ENCODE peak calls at places on chromosomes 4 and X, in nine cellular contexts. One of them, this sample, is unnamed.
A peak's percentile ranks its signal among the peaks of the same experiment; 100 is the strongest.

GRCh38 chr4:154707877-154708276 is 35.9 kb upstream of the LRAT start:
- DNase-seq in HL-60: no peak
- DNase-seq in activated CD8-positive, alpha-beta T cell treated with anti-CD3 and anti-CD28 coated beads, Interleukin-2, amount 10 ng/mL, durations not matched to agents 7 days and 5 days: no peak
- DNase-seq in pons: peak; percentile 90
- DNase-seq in A172: peak; percentile 3
- DNase-seq in bronchial epithelial cell: peak; percentile 82
- DNase-seq in sciatic nerve: no peak
- DNase-seq in stimulated activated CD4-positive, alpha-beta T cell treated with anti-CD3 and anti-CD28 coated beads, Interleukin-2, amount 100 ng/mL, for 48 hours: no peak
- DNase-seq in midbrain: no peak
- DNase-seq in this sample: no peak

GRCh38 chrX:119249836-119250340 is 13.8 kb downstream of the PGRMC1 start:
- DNase-seq in midbrain: no peak
- DNase-seq in HL-60: no peak
- DNase-seq in A172: no peak
- DNase-seq in activated CD8-positive, alpha-beta T cell treated with anti-CD3 and anti-CD28 coated beads, Interleukin-2, amount 10 ng/mL, durations not matched to agents 7 days and 5 days: no peak
- DNase-seq in bronchial epithelial cell: no peak
- DNase-seq in pons: no peak
- DNase-seq in stimulated activated CD4-positive, alpha-beta T cell treated with anti-CD3 and anti-CD28 coated beads, Interleukin-2, amount 100 ng/mL, for 48 hours: no peak
- DNase-seq in sciatic nerve: no peak
- DNase-seq in this sample: no peak

GRCh38 chr4:40576651-40577480 is 52.8 kb downstream of the RBM47 start:
- DNase-seq in midbrain: peak; percentile 60
- DNase-seq in activated CD8-positive, alpha-beta T cell treated with anti-CD3 and anti-CD28 coated beads, Interleukin-2, amount 10 ng/mL, durations not matched to agents 7 days and 5 days: no peak
- DNase-seq in HL-60: peak; percentile 99
- DNase-seq in stimulated activated CD4-positive, alpha-beta T cell treated with anti-CD3 and anti-CD28 coated beads, Interleukin-2, amount 100 ng/mL, for 48 hours: no peak
- DNase-seq in bronchial epithelial cell: peak; percentile 99
- DNase-seq in A172: peak; percentile 90
- DNase-seq in sciatic nerve: peak; percentile 72
- DNase-seq in pons: peak; percentile 90
- DNase-seq in this sample: peak; percentile 91

GRCh38 chr4:140641789-140642439 is 73.2 kb upstream of the UCP1 start:
- DNase-seq in activated CD8-positive, alpha-beta T cell treated with anti-CD3 and anti-CD28 coated beads, Interleukin-2, amount 10 ng/mL, durations not matched to agents 7 days and 5 days: no peak
- DNase-seq in stimulated activated CD4-positive, alpha-beta T cell treated with anti-CD3 and anti-CD28 coated beads, Interleukin-2, amount 100 ng/mL, for 48 hours: no peak
- DNase-seq in midbrain: no peak
- DNase-seq in HL-60: no peak
- DNase-seq in pons: no peak
- DNase-seq in sciatic nerve: no peak
- DNase-seq in bronchial epithelial cell: no peak
- DNase-seq in A172: no peak
- DNase-seq in this sample: no peak

GRCh38 chr4:159484861-159485260 is 382.0 kb downstream of the RAPGEF2 start:
- DNase-seq in activated CD8-positive, alpha-beta T cell treated with anti-CD3 and anti-CD28 coated beads, Interleukin-2, amount 10 ng/mL, durations not matched to agents 7 days and 5 days: no peak
- DNase-seq in midbrain: no peak
- DNase-seq in HL-60: no peak
- DNase-seq in A172: no peak
- DNase-seq in bronchial epithelial cell: peak; percentile 63
- DNase-seq in stimulated activated CD4-positive, alpha-beta T cell treated with anti-CD3 and anti-CD28 coated beads, Interleukin-2, amount 100 ng/mL, for 48 hours: no peak
- DNase-seq in sciatic nerve: no peak
- DNase-seq in pons: no peak
- DNase-seq in this sample: no peak

GRCh38 chrX:4185086-4185485 is 471.6 kb upstream of the PRKX start:
- DNase-seq in pons: no peak
- DNase-seq in A172: no peak
- DNase-seq in stimulated activated CD4-positive, alpha-beta T cell treated with anti-CD3 and anti-CD28 coated beads, Interleukin-2, amount 100 ng/mL, for 48 hours: no peak
- DNase-seq in activated CD8-positive, alpha-beta T cell treated with anti-CD3 and anti-CD28 coated beads, Interleukin-2, amount 10 ng/mL, durations not matched to agents 7 days and 5 days: no peak
- DNase-seq in HL-60: no peak
- DNase-seq in midbrain: no peak
- DNase-seq in bronchial epithelial cell: no peak
- DNase-seq in sciatic nerve: no peak
- DNase-seq in this sample: no peak

GRCh38 chr4:187558391-187558790 is 437.2 kb upstream of the ZFP42 start:
- DNase-seq in A172: no peak
- DNase-seq in stimulated activated CD4-positive, alpha-beta T cell treated with anti-CD3 and anti-CD28 coated beads, Interleukin-2, amount 100 ng/mL, for 48 hours: no peak
- DNase-seq in HL-60: no peak
- DNase-seq in pons: no peak
- DNase-seq in midbrain: no peak
- DNase-seq in sciatic nerve: no peak
- DNase-seq in bronchial epithelial cell: peak; percentile 74
- DNase-seq in activated CD8-positive, alpha-beta T cell treated with anti-CD3 and anti-CD28 coated beads, Interleukin-2, amount 10 ng/mL, durations not matched to agents 7 days and 5 days: no peak
- DNase-seq in this sample: peak; percentile 48

GRCh38 chr4:2831611-2832308 is 11.9 kb upstream of the ADD1 start:
- DNase-seq in bronchial epithelial cell: no peak
- DNase-seq in stimulated activated CD4-positive, alpha-beta T cell treated with anti-CD3 and anti-CD28 coated beads, Interleukin-2, amount 100 ng/mL, for 48 hours: no peak
- DNase-seq in pons: no peak
- DNase-seq in A172: no peak
- DNase-seq in activated CD8-positive, alpha-beta T cell treated with anti-CD3 and anti-CD28 coated beads, Interleukin-2, amount 10 ng/mL, durations not matched to agents 7 days and 5 days: no peak
- DNase-seq in sciatic nerve: peak; percentile 57
- DNase-seq in midbrain: no peak
- DNase-seq in HL-60: no peak
- DNase-seq in this sample: no peak

GRCh38 chr4:119284876-119285611 is 36.9 kb downstream of the FABP2 start:
- DNase-seq in bronchial epithelial cell: peak; percentile 46
- DNase-seq in sciatic nerve: no peak
- DNase-seq in A172: peak; percentile 3
- DNase-seq in midbrain: no peak
- DNase-seq in activated CD8-positive, alpha-beta T cell treated with anti-CD3 and anti-CD28 coated beads, Interleukin-2, amount 10 ng/mL, durations not matched to agents 7 days and 5 days: no peak
- DNase-seq in pons: peak; percentile 24
- DNase-seq in HL-60: no peak
- DNase-seq in stimulated activated CD4-positive, alpha-beta T cell treated with anti-CD3 and anti-CD28 coated beads, Interleukin-2, amount 100 ng/mL, for 48 hours: no peak
- DNase-seq in this sample: peak; percentile 34

GRCh38 chr4:55069248-55069647 is 56.1 kb downstream of the KDR start:
- DNase-seq in bronchial epithelial cell: no peak
- DNase-seq in A172: peak; percentile 12
- DNase-seq in pons: no peak
- DNase-seq in stimulated activated CD4-positive, alpha-beta T cell treated with anti-CD3 and anti-CD28 coated beads, Interleukin-2, amount 100 ng/mL, for 48 hours: no peak
- DNase-seq in HL-60: no peak
- DNase-seq in midbrain: no peak
- DNase-seq in activated CD8-positive, alpha-beta T cell treated with anti-CD3 and anti-CD28 coated beads, Interleukin-2, amount 10 ng/mL, durations not matched to agents 7 days and 5 days: no peak
- DNase-seq in sciatic nerve: no peak
- DNase-seq in this sample: no peak

GRCh38 chrX:112840382-112841113 is at the start of gene AMOT:
- DNase-seq in pons: peak; percentile 81
- DNase-seq in A172: peak; percentile 26
- DNase-seq in sciatic nerve: peak; percentile 88
- DNase-seq in activated CD8-positive, alpha-beta T cell treated with anti-CD3 and anti-CD28 coated beads, Interleukin-2, amount 10 ng/mL, durations not matched to agents 7 days and 5 days: peak; percentile 56
- DNase-seq in midbrain: peak; percentile 75
- DNase-seq in stimulated activated CD4-positive, alpha-beta T cell treated with anti-CD3 and anti-CD28 coated beads, Interleukin-2, amount 100 ng/mL, for 48 hours: peak; percentile 21
- DNase-seq in bronchial epithelial cell: peak; percentile 23
- DNase-seq in HL-60: peak; percentile 14
- DNase-seq in this sample: peak; percentile 60

GRCh38 chr4:6500481-6501135 is 28.2 kb upstream of the PPP2R2C start:
- DNase-seq in sciatic nerve: no peak
- DNase-seq in HL-60: no peak
- DNase-seq in stimulated activated CD4-positive, alpha-beta T cell treated with anti-CD3 and anti-CD28 coated beads, Interleukin-2, amount 100 ng/mL, for 48 hours: no peak
- DNase-seq in pons: no peak
- DNase-seq in bronchial epithelial cell: no peak
- DNase-seq in activated CD8-positive, alpha-beta T cell treated with anti-CD3 and anti-CD28 coated beads, Interleukin-2, amount 10 ng/mL, durations not matched to agents 7 days and 5 days: no peak
- DNase-seq in A172: no peak
- DNase-seq in midbrain: no peak
- DNase-seq in this sample: no peak

GRCh38 chr4:68216501-68216900 is 29.0 kb downstream of the TMPRSS11B start:
- DNase-seq in bronchial epithelial cell: no peak
- DNase-seq in A172: no peak
- DNase-seq in HL-60: no peak
- DNase-seq in activated CD8-positive, alpha-beta T cell treated with anti-CD3 and anti-CD28 coated beads, Interleukin-2, amount 10 ng/mL, durations not matched to agents 7 days and 5 days: no peak
- DNase-seq in stimulated activated CD4-positive, alpha-beta T cell treated with anti-CD3 and anti-CD28 coated beads, Interleukin-2, amount 100 ng/mL, for 48 hours: no peak
- DNase-seq in sciatic nerve: no peak
- DNase-seq in midbrain: no peak
- DNase-seq in pons: no peak
- DNase-seq in this sample: no peak

GRCh38 chr4:7434766-7435150 is at the start of gene PSAPL1:
- DNase-seq in activated CD8-positive, alpha-beta T cell treated with anti-CD3 and anti-CD28 coated beads, Interleukin-2, amount 10 ng/mL, durations not matched to agents 7 days and 5 days: no peak
- DNase-seq in midbrain: no peak
- DNase-seq in pons: no peak
- DNase-seq in HL-60: no peak
- DNase-seq in A172: peak; percentile 60
- DNase-seq in stimulated activated CD4-positive, alpha-beta T cell treated with anti-CD3 and anti-CD28 coated beads, Interleukin-2, amount 100 ng/mL, for 48 hours: no peak
- DNase-seq in bronchial epithelial cell: peak; percentile 45
- DNase-seq in sciatic nerve: no peak
- DNase-seq in this sample: peak; percentile 3

GRCh38 chr4:95232358-95233156 is 316.2 kb downstream of the UNC5C start:
- DNase-seq in A172: peak; percentile 13
- DNase-seq in activated CD8-positive, alpha-beta T cell treated with anti-CD3 and anti-CD28 coated beads, Interleukin-2, amount 10 ng/mL, durations not matched to agents 7 days and 5 days: no peak
- DNase-seq in HL-60: no peak
- DNase-seq in stimulated activated CD4-positive, alpha-beta T cell treated with anti-CD3 and anti-CD28 coated beads, Interleukin-2, amount 100 ng/mL, for 48 hours: no peak
- DNase-seq in sciatic nerve: no peak
- DNase-seq in bronchial epithelial cell: no peak
- DNase-seq in pons: peak; percentile 98
- DNase-seq in midbrain: peak; percentile 82
- DNase-seq in this sample: no peak

GRCh38 chr4:82447886-82448285 is 17.5 kb downstream of the ENOPH1 start:
- DNase-seq in midbrain: no peak
- DNase-seq in activated CD8-positive, alpha-beta T cell treated with anti-CD3 and anti-CD28 coated beads, Interleukin-2, amount 10 ng/mL, durations not matched to agents 7 days and 5 days: no peak
- DNase-seq in HL-60: no peak
- DNase-seq in pons: no peak
- DNase-seq in A172: no peak
- DNase-seq in bronchial epithelial cell: no peak
- DNase-seq in stimulated activated CD4-positive, alpha-beta T cell treated with anti-CD3 and anti-CD28 coated beads, Interleukin-2, amount 100 ng/mL, for 48 hours: no peak
- DNase-seq in sciatic nerve: no peak
- DNase-seq in this sample: no peak

GRCh38 chrX:139106111-139106510 is 394.6 kb upstream of the FGF13 start:
- DNase-seq in stimulated activated CD4-positive, alpha-beta T cell treated with anti-CD3 and anti-CD28 coated beads, Interleukin-2, amount 100 ng/mL, for 48 hours: no peak
- DNase-seq in bronchial epithelial cell: peak; percentile 7
- DNase-seq in sciatic nerve: no peak
- DNase-seq in activated CD8-positive, alpha-beta T cell treated with anti-CD3 and anti-CD28 coated beads, Interleukin-2, amount 10 ng/mL, durations not matched to agents 7 days and 5 days: no peak
- DNase-seq in midbrain: no peak
- DNase-seq in A172: peak; percentile 59
- DNase-seq in pons: no peak
- DNase-seq in HL-60: no peak
- DNase-seq in this sample: no peak